ENCODE peak calls at places on chromosomes 11 and 22, in eight cellular contexts. L is endothelial cell of umbilical vein; P is CD4-positive, CD25-positive, alpha-beta regulatory T cell; B is right lobe of liver; C is CD8-positive, alpha-beta T cell; Q is ovary; J is PC-3; D is GM23248. R is an unnamed sample. For H3K4me1, the result is how much of the 10 kb centered on the place peaks cover.

GRCh38 chr22:39908121-39908520 is 7.2 kb downstream of the GRAP2 start:
- DNase-seq in L (no peak), P (no peak), B (no peak), C (no peak), Q (no peak), J (no peak), D (no peak), R (no peak)

GRCh38 chr11:126698576-126698975 is 302.0 kb downstream of the KIRREL3 start:
- DNase-seq in L (no peak), P (no peak), B (no peak), C (no peak), Q (no peak), J (no peak), D (no peak), R (no peak)

GRCh38 chr11:68596231-68596630 is 88.1 kb upstream of the GAL start:
- DNase-seq in L (peak), P (no peak), B (no peak), C (no peak), Q (no peak), J (no peak), D (no peak), R (no peak)

GRCh38 chr22:36335621-36336020 is 52.1 kb downstream of the MYH9 start:
- DNase-seq in L (no peak), P (no peak), B (no peak), C (no peak), Q (no peak), J (no peak), D (no peak), R (no peak)

GRCh38 chr22:20802922-20803553 is 29.1 kb downstream of the SERPIND1 start:
- DNase-seq in L (no peak), P (no peak), B (no peak), C (no peak), Q (no peak), J (no peak), D (no peak), R (no peak)

GRCh38 chr22:37896939-37897338 is 9.2 kb upstream of the MICALL1 start:
- DNase-seq in L (no peak), P (no peak), B (no peak), C (no peak), Q (no peak), J (no peak), D (no peak), R (no peak)

GRCh38 chr11:86988351-86988881 is 33.2 kb upstream of the FZD4 start:
- DNase-seq in L (no peak), P (no peak), B (no peak), C (no peak), Q (no peak), J (peak), D (no peak), R (no peak)

GRCh38 chr22:23404689-23405365 is 175.3 kb downstream of the IGLL1 start:
- DNase-seq in L (peak), P (no peak), B (no peak), C (no peak), Q (peak), J (peak), D (peak), R (peak)

GRCh38 chr11:65120831-65121230 is 1.1 kb downstream of the FAU start:
- DNase-seq in L (no peak), P (no peak), B (no peak), C (no peak), Q (no peak), J (no peak), D (no peak), R (no peak)

GRCh38 chr11:32034680-32035079 is 56.2 kb upstream of the RCN1 start:
- DNase-seq in L (no peak), P (no peak), B (no peak), C (no peak), Q (no peak), J (no peak), D (peak), R (no peak)

GRCh38 chr11:45603930-45604682 is 61.3 kb downstream of the CHST1 start:
- DNase-seq in L (no peak), P (no peak), B (no peak), C (no peak), Q (no peak), J (no peak), D (no peak), R (no peak)

GRCh38 chr11:95143106-95143681 is 53.5 kb downstream of the ENDOD1 start:
- DNase-seq in L (no peak), P (no peak), B (no peak), C (no peak), Q (no peak), J (no peak), D (peak), R (no peak)

GRCh38 chr11:59154585-59154984 is 11.9 kb downstream of the FAM111A start:
- DNase-seq in L (no peak), P (no peak), B (no peak), C (no peak), Q (no peak), J (peak), D (no peak), R (no peak)

GRCh38 chr11:119518746-119519382 is 95.9 kb upstream of the THY1 start:
- DNase-seq in L (peak), P (no peak), B (no peak), C (no peak), Q (no peak), J (peak), D (peak), R (no peak)

GRCh38 chr11:73349633-73350032 is 26.6 kb upstream of the RELT start:
- DNase-seq in L (no peak), P (no peak), B (no peak), C (no peak), Q (no peak), J (no peak), D (no peak), R (no peak)
- H3K27ac ChIP-seq in L (no peak), P (no peak), B (no peak), C (no peak), Q (no peak), J (no peak), D (no peak), R (no peak)

GRCh38 chr11:48025293-48025982 is 45.1 kb downstream of the PTPRJ start:
- DNase-seq in L (no peak), P (no peak), B (no peak), C (no peak), Q (no peak), J (no peak), D (no peak), R (no peak)

GRCh38 chr11:48031602-48032001 is 51.2 kb downstream of the PTPRJ start:
- DNase-seq in L (no peak), P (no peak), B (no peak), C (no peak), Q (no peak), J (no peak), D (no peak), R (no peak)

GRCh38 chr11:48025983-48026340 is 45.6 kb downstream of the PTPRJ start:
- DNase-seq in L (no peak), P (no peak), B (no peak), C (no peak), Q (no peak), J (no peak), D (peak), R (no peak)

GRCh38 chr11:48029686-48030279 is 49.4 kb downstream of the PTPRJ start:
- DNase-seq in L (peak), P (no peak), B (no peak), C (no peak), Q (no peak), J (no peak), D (no peak), R (no peak)

GRCh38 chr11:48028909-48029685 is 48.7 kb downstream of the PTPRJ start:
- DNase-seq in L (peak), P (no peak), B (no peak), C (no peak), Q (no peak), J (no peak), D (peak), R (no peak)
- H3K4me1 ChIP-seq in L (under half), P (under half), B (under half), C (under half), Q (under half), J (under half), D (under half), R (under half)

GRCh38 chr11:35087648-35088047 is 51.3 kb upstream of the CD44 start:
- DNase-seq in L (peak), P (no peak), B (no peak), C (no peak), Q (no peak), J (no peak), D (peak), R (no peak)
- H3K27ac ChIP-seq in L (peak), P (no peak), B (no peak), C (no peak), Q (no peak), J (no peak), D (no peak), R (peak)

GRCh38 chr11:7889985-7890384 is 41.1 kb downstream of the OR10A6 start:
- DNase-seq in L (no peak), P (no peak), B (no peak), C (no peak), Q (no peak), J (no peak), D (peak), R (no peak)

GRCh38 chr11:7893792-7894191 is 37.3 kb downstream of the OR10A6 start:
- DNase-seq in L (no peak), P (no peak), B (peak), C (no peak), Q (no peak), J (no peak), D (no peak), R (no peak)

GRCh38 chr11:7892059-7892699 is 38.9 kb downstream of the OR10A6 start:
- DNase-seq in L (peak), P (no peak), B (no peak), C (no peak), Q (no peak), J (peak), D (peak), R (no peak)

GRCh38 chr11:7892751-7893356 is 38.2 kb downstream of the OR10A6 start:
- DNase-seq in L (peak), P (no peak), B (no peak), C (no peak), Q (no peak), J (peak), D (peak), R (no peak)

GRCh38 chr11:7890417-7891179 is 40.5 kb downstream of the OR10A6 start:
- DNase-seq in L (no peak), P (no peak), B (no peak), C (no peak), Q (no peak), J (no peak), D (peak), R (no peak)
- H3K4me1 ChIP-seq in L (under half), P (under half), B (under half), C (under half), Q (under half), J (under half), D (under half), R (under half)

GRCh38 chr11:8383227-8383626 is 119.5 kb upstream of the LMO1 start:
- DNase-seq in L (no peak), P (no peak), B (peak), C (no peak), Q (no peak), J (no peak), D (no peak), R (no peak)
- H3K27ac ChIP-seq in L (no peak), P (no peak), B (no peak), C (no peak), Q (no peak), J (no peak), D (no peak), R (no peak)

GRCh38 chr22:46620588-46621242 is 529 bp downstream of the GRAMD4 start:
- DNase-seq in L (no peak), P (no peak), B (no peak), C (no peak), Q (no peak), J (no peak), D (no peak), R (no peak)

GRCh38 chr22:46618104-46618647 is 2.0 kb upstream of the GRAMD4 start:
- DNase-seq in L (no peak), P (no peak), B (no peak), C (no peak), Q (no peak), J (no peak), D (no peak), R (no peak)

GRCh38 chr22:46618667-46619066 is 1.5 kb upstream of the GRAMD4 start:
- DNase-seq in L (no peak), P (no peak), B (no peak), C (no peak), Q (no peak), J (no peak), D (no peak), R (no peak)

GRCh38 chr22:46619830-46620501 is at the start of gene GRAMD4:
- DNase-seq in L (no peak), P (no peak), B (no peak), C (no peak), Q (no peak), J (no peak), D (peak), R (no peak)

GRCh38 chr22:46619240-46619829 is 851 bp upstream of the GRAMD4 start:
- DNase-seq in L (no peak), P (no peak), B (no peak), C (no peak), Q (no peak), J (no peak), D (no peak), R (no peak)
- H3K4me1 ChIP-seq in L (under half), P (under half), B (under half), C (under half), Q (under half), J (under half), D (under half), R (half or more)

GRCh38 chr22:46996595-46997310 is 234.3 kb downstream of the TBC1D22A start:
- DNase-seq in L (peak), P (no peak), B (no peak), C (no peak), Q (no peak), J (peak), D (no peak), R (no peak)

GRCh38 chr22:47000256-47000655 is 237.8 kb downstream of the TBC1D22A start:
- DNase-seq in L (no peak), P (no peak), B (no peak), C (no peak), Q (no peak), J (no peak), D (no peak), R (no peak)

GRCh38 chr22:47000888-47001287 is 238.4 kb downstream of the TBC1D22A start:
- DNase-seq in L (no peak), P (no peak), B (no peak), C (no peak), Q (no peak), J (no peak), D (peak), R (peak)

GRCh38 chr22:46997311-46997970 is 235.0 kb downstream of the TBC1D22A start:
- DNase-seq in L (no peak), P (no peak), B (no peak), C (no peak), Q (no peak), J (no peak), D (no peak), R (no peak)

DNA sequence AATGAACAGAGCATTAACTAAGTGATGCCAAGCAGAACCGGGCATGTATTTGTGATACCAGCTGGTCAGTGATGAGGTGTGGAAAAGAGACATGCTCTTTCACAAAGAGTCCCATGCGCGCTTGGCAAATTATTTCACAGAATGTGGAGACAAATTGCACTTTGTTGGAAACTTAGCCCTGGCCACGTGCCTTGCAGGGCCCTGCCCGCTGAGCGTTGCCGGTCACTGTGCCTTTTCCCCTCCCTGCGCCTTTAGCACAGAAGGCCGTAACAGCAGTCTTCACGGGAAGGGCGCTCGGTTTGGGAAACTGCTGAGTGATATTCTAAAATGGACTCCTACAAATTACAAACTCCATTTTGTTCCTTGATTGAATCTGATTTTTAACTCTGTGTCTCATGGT is 235.9 kb downstream of the TBC1D22A start:
- DNase-seq in L (no peak), P (no peak), B (no peak), C (no peak), Q (no peak), J (no peak), D (no peak), R (peak)
- H3K27ac ChIP-seq in L (no peak), P (no peak), B (no peak), C (no peak), Q (no peak), J (no peak), D (no peak), R (no peak)

DNA sequence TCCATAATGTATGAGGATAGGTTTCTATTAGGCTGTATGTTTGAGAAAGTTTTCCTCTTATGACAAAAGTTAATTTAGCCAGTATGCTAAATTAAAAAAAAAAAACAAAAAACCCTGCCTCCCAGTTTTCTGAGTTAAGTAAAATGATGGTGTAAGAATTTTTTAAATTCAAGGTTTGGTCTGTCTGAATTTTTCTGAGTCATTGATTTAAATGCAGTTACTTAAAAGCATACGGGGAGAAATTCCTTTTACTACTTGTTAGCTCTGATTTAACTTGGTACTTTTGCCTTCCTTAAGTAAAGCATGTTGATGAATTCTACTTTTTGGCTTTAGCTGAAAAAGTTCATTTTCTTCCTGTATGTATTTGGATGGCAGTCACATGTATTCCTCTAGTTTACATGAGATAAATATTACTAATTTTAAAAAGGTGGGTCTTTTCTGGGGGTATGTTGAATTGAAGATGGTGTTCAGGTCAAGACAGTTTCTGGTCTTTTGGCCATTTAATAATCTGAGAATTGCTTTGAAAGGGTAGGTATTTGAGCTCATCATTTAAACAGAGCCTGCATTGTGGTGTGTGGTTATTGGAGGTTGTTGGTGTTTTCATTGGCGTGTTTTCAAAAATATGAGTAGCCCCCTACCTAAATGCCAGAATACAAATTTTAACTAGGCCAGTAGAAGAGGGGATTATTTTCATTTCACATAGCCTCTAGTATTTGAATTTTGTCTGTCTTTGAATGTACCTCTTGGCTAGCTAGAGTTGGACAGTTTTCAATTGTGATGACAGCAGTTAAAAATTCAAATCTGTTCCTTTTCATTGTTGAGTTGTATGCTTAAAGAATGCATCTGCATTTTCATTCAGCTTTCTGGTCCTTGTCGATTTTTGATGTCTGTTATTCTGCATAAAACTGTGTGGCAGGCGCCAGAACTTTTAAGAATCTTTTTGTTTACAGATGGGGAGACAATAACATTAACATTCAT is 64.7 kb downstream of the MTMR3 start:
- DNase-seq in L (peak), P (no peak), B (no peak), C (no peak), Q (no peak), J (no peak), D (peak), R (no peak)
- H3K4me1 ChIP-seq in L (under half), P (under half), B (under half), C (under half), Q (under half), J (under half), D (under half), R (under half)

R was measured in suprapubic skin.